ENCODE peak calls at places on chromosomes 11 and 22, in four cellular contexts. C is Panc1, W is HepG2, F is K562. I is an unnamed sample.

GRCh38 chr22:40123387-40123786 is 54.3 kb upstream of the TNRC6B start:
- DNase-seq in C (no peak), W (no peak), F (no peak), I (no peak)

GRCh38 chr22:36365020-36365411 is 22.8 kb downstream of the MYH9 start:
- DNase-seq in C (peak), W (no peak), F (peak), I (peak)

GRCh38 chr11:110126936-110127335 is 33.7 kb downstream of the ZC3H12C start:
- DNase-seq in C (no peak), W (no peak), F (no peak), I (no peak)

GRCh38 chr11:62445314-62445740 is 26.5 kb downstream of the SCGB1A1 start:
- DNase-seq in C (no peak), W (no peak), F (no peak), I (no peak)

GRCh38 chr11:129720156-129720555 is 95.5 kb upstream of the TMEM45B start:
- DNase-seq in C (no peak), W (no peak), F (no peak), I (no peak)

GRCh38 chr11:21888814-21889213 is 304.1 kb upstream of the ANO5 start:
- DNase-seq in C (no peak), W (no peak), F (no peak), I (no peak)

GRCh38 chr11:10693509-10694071 is at the start of gene IRAG1:
- DNase-seq in C (no peak), W (no peak), F (no peak), I (no peak)

GRCh38 chr22:30596886-30597285 is 5.2 kb upstream of the PES1 start:
- DNase-seq in C (no peak), W (no peak), F (no peak), I (no peak)

GRCh38 chr11:113023228-113023627 is 62.0 kb downstream of the NCAM1 start:
- DNase-seq in C (no peak), W (no peak), F (no peak), I (no peak)

GRCh38 chr11:102497061-102497460 is 33.5 kb downstream of the MMP7 start:
- DNase-seq in C (no peak), W (no peak), F (no peak), I (no peak)

GRCh38 chr11:113647856-113648255 is 58.3 kb downstream of the TMPRSS5 start:
- DNase-seq in C (no peak), W (no peak), F (no peak), I (no peak)

DNA sequence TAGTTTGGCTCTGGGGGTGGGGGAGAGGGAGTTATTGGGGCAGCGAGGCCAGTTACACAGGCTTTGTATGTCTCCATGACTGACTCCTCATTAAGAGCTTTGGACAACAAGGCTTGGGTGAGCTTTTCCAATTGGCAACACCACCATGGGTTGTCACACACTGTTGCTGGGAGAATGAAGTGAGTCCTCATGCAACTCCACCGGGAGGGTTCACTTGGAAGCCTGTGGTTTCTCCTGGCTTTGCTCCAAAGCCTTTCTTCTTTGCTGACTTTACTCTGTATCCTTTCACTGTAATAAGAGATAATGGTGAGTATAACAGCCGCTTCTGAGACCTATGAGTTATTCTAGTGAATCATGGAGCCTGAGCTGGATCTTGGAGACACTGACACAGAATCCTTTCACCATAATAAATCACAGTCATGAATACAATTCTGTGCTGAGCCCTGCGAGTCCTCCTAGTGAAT is 24.9 kb downstream of the EIF3F start:
- DNase-seq in C (no peak), W (no peak), F (no peak), I (no peak)
- TF ChIP-seq REST in C (no peak), W (no peak), F (no peak), I (no peak)

DNA sequence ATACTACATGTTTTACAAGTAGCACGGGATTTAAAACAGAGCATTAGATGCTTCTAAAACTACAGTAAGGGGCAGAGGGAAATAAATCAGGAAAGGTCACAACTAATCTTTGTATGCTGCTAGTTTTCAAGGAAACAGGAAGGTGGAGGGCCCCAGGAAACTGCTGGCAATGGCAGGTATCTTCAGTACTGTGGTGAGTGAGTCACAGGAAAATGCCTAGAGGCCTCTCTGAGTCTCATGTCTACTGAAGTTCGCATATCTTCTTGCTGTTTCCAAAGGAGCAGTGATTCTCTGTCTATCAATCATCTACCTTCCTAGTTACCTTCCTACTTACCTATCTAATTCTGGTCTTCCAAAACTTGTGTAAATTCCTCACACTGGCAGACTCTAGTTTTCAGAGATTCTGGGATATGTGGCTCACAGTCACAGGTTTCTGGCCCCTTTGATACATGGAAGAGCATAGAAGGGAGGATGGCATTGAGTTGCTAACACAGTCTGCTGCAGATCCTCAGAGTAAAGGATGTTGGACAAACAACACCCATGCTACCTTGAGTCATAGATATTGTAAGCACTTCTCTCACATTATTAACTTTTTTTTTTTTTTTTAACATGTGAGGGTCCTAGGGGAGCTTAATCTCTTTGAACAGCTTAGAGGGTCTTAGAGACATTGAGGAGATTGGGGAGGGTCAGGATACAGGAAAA is 58.8 kb upstream of the SYN3 start:
- DNase-seq in C (no peak), W (no peak), F (no peak), I (no peak)
- TF ChIP-seq TCF7L2 in C (no peak), W (no peak), F (no peak), I (no peak)

DNA sequence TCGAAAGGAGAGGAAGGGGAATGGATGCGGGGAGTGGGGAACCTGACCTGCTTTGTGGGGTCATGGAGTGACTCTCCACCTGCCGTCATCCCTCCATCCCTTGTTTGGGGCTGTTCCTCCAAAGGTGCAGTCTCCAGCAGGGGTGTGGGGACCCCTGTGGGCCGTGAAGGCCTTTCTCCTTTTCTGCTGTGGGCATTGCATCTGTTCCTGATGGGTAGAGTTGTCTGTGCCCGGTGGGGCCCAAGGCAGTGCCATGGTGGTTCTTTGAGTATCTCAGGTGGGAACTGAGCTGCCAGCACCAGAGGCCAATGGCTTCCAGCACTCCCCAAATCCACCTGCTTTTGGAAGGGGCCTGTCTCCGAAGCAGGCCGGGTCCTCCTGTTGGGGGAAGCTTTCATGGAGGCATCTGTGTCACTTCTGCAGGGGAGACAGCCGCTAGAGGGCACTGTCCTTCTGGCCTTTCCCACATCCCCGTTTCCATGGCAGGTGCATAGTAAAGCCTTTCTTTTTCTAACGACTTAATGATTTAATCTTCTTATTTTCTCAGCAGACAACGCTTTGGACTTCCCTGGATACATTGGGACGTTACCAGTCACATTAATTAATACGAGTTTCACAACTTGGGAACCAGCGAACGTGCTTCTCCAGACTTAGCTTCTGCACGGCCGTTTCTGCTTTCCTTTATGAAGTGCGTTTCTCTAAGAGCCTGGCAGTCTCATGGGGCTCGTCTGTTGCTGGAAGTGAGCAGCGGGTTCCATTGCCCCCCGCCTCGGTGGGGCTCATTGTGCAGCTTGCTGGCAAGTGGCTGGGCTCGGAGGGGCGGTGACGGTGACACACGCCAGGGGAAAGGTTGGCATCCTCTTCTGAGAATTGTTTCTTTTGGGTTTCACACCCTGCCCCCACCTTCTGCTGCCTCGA is 57.1 kb downstream of the PARVB start:
- DNase-seq in C (peak), W (peak), F (peak), I (peak)
- TF ChIP-seq REST in C (no peak), W (no peak), F (no peak), I (no peak)

DNA sequence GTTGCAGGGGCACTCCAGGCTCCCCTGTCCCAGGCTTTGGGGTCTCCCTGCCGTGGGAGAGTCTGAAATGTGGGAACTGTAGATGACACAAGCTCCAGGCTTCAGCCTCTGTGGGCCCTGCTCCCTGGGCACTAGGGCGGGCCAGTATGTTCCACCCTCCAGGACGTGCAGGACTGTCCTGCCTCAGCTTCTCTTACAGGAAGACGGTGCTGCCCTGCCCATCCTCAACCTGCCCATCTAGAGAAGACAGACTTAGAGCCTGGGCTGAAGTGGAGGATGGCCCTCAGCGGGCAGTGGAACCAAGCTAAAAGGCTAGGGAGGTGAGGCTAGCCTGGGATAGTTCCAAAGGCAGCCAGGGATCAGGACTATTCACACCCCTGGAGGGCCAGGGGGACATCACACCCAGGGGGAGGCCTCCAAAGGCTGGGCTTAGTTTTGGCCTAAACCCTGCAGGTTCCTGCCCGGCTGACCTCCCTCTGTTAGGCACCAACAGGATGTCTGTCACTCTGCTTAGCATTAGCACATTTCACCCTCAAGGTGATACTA is 4.0 kb upstream of the CERK start:
- DNase-seq in C (no peak), W (no peak), F (no peak), I (no peak)
- TF ChIP-seq TCF7L2 in C (no peak), W (no peak), F (no peak), I (no peak)

GRCh38 chr11:19766206-19766605 is 53.6 kb downstream of the NAV2 start:
- DNase-seq in C (no peak), W (no peak), F (no peak), I (no peak)
- TF ChIP-seq REST in C (peak), W (peak), F (no peak), I (peak)

GRCh38 chr11:46681814-46682213 is 18.6 kb downstream of the ARHGAP1 start:
- DNase-seq in C (no peak), W (no peak), F (no peak), I (no peak)

GRCh38 chr11:46680164-46680760 is 20.2 kb downstream of the ARHGAP1 start:
- DNase-seq in C (no peak), W (no peak), F (no peak), I (no peak)

GRCh38 chr11:46680815-46681214 is 19.6 kb downstream of the ARHGAP1 start:
- DNase-seq in C (no peak), W (no peak), F (no peak), I (no peak)

GRCh38 chr11:46684364-46684763 is 16.1 kb downstream of the ARHGAP1 start:
- DNase-seq in C (no peak), W (no peak), F (no peak), I (no peak)

GRCh38 chr11:46682773-46683752 is 17.4 kb downstream of the ARHGAP1 start:
- DNase-seq in C (no peak), W (no peak), F (no peak), I (peak)
- TF ChIP-seq TCF7L2 in C (no peak), W (no peak), F (no peak), I (no peak)

GRCh38 chr22:45645526-45646414 is 25.9 kb upstream of the ATXN10 start:
- DNase-seq in C (no peak), W (no peak), F (peak), I (peak)
- TF ChIP-seq REST in C (peak), W (no peak), F (no peak), I (no peak)

DNA sequence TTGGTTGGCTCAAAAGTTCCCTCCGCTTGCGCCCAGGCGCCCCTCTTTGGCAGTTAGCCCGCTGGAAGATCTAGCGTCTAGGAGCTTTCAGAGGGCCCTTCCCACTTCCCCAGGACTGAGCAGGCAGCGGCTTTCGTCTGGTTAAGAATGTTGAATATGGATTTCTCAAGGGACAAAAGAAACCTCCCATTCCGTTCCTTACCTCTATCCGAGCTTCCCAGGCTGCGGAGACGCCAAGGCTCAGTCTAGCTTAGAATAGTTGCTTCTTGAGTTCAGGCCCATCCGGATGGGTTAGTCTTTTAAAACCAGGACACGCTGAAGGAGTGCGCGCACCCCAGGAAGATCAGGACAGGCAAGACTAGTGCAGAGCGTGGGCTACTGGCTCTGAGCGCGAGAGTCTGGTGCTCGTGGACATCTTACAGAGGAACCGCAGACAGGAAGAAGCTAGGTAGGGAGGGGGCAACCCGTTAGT is 1.6 kb downstream of the NELL1 start:
- DNase-seq in C (no peak), W (no peak), F (no peak), I (no peak)
- TF ChIP-seq TCF7L2 in C (no peak), W (no peak), F (no peak), I (no peak)

I was measured in HCT116.